ENCODE peak calls at places on chromosomes 16 and 17, in five cellular contexts. A, Q, E, M and R are unnamed samples.

GRCh38 chr17:48605409-48605864 is 651 bp upstream of the HOXB6 start:
- DNase-seq in M (no peak), A (no peak), E (no peak), Q (no peak), R (no peak)

GRCh38 chr17:16878547-16879100 is 93.3 kb downstream of the TNFRSF13B start:
- DNase-seq in A (no peak), M (no peak), Q (no peak), E (no peak), R (no peak)

GRCh38 chr16:77869997-77870813 is 81.8 kb downstream of the VAT1L start:
- DNase-seq in E (no peak), Q (peak), M (no peak), A (no peak), R (no peak)

GRCh38 chr16:15825750-15826305 is 31.0 kb downstream of the MYH11 start:
- DNase-seq in M (no peak), A (no peak), E (no peak), Q (no peak), R (no peak)

GRCh38 chr17:48483471-48484131 is 47.2 kb downstream of the HOXB1 start:
- DNase-seq in E (no peak), M (no peak), A (no peak), Q (no peak), R (peak)

GRCh38 chr16:18809165-18809564 is 7.8 kb upstream of the ARL6IP1 start:
- DNase-seq in E (no peak), Q (no peak), M (no peak), A (no peak), R (no peak)

GRCh38 chr17:1498233-1498632 is 5.7 kb upstream of the MYO1C start:
- DNase-seq in E (no peak), M (no peak), A (no peak), Q (no peak), R (no peak)

GRCh38 chr16:67246081-67246944 is 968 bp downstream of the FHOD1 start:
- DNase-seq in E (peak), M (peak), Q (peak), A (peak), R (peak)

GRCh38 chr16:13638218-13638617 is 281.7 kb upstream of the ERCC4 start:
- DNase-seq in A (no peak), Q (no peak), M (no peak), E (no peak), R (no peak)

GRCh38 chr17:27506348-27507218 is 50.3 kb downstream of the KSR1 start:
- DNase-seq in Q (no peak), M (no peak), E (no peak), A (no peak), R (no peak)

GRCh38 chr17:48878920-48879898 is 13.4 kb upstream of the ATP5MC1 start:
- DNase-seq in A (no peak), E (no peak), Q (no peak), M (peak), R (peak)

GRCh38 chr16:63787014-63787413 is 1334.8 kb downstream of the CDH11 start:
- DNase-seq in A (no peak), Q (no peak), M (no peak), E (no peak), R (no peak)

GRCh38 chr16:3127745-3128144 is 7.1 kb upstream of the ZNF213 start:
- DNase-seq in A (no peak), E (no peak), M (no peak), Q (no peak), R (no peak)

GRCh38 chr16:77359065-77359502 is 75.8 kb downstream of the ADAMTS18 start:
- DNase-seq in Q (no peak), A (no peak), M (peak), E (no peak), R (no peak)

GRCh38 chr16:10338426-10338825 is 47.4 kb upstream of the ATF7IP2 start:
- DNase-seq in Q (no peak), A (no peak), E (no peak), M (no peak), R (no peak)

GRCh38 chr16:66299349-66299748 is 67.1 kb upstream of the CDH5 start:
- DNase-seq in E (no peak), A (no peak), M (no peak), Q (no peak), R (no peak)

GRCh38 chr17:59558953-59559352 is 6.5 kb upstream of the DHX40 start:
- DNase-seq in E (no peak), A (no peak), Q (no peak), M (no peak), R (no peak)

GRCh38 chr17:37650419-37651003 is 7.3 kb upstream of the DDX52 start:
- DNase-seq in Q (no peak), M (peak), E (no peak), A (no peak), R (no peak)

GRCh38 chr16:79400462-79401149 is 199.9 kb downstream of the MAF start:
- DNase-seq in A (no peak), Q (no peak), E (no peak), M (no peak), R (no peak)

GRCh38 chr17:48528153-48528912 is 2.5 kb downstream of the HOXB1 start:
- DNase-seq in Q (no peak), A (no peak), M (no peak), E (no peak), R (no peak)